ENCODE peak calls at places on chromosome 22, in eight cellular contexts. W is HCT116, J is heart right ventricle, B is transverse colon, S is H9, F is stomach, G is neural progenitor cell, U is prostate gland. T is an unnamed sample. For H3K4me1, the result is how much of the 10 kb centered on the place peaks cover.

GRCh38 chr22:31144223-31144622 is 3.9 kb upstream of the PLA2G3 start:
- DNase-seq in W (no peak), J (no peak), B (no peak), S (no peak), F (no peak), G (no peak), U (no peak), T (peak)

GRCh38 chr22:39526736-39527171 is 5.8 kb downstream of the RPS19BP1 start:
- DNase-seq in W (no peak), J (no peak), B (no peak), S (no peak), F (no peak), G (peak), U (no peak), T (no peak)

GRCh38 chr22:44430716-44431115 is 67.3 kb downstream of the RTL6 start:
- DNase-seq in W (no peak), J (no peak), B (no peak), S (no peak), F (no peak), G (no peak), U (no peak), T (no peak)

GRCh38 chr22:43409800-43410199 is 2.0 kb upstream of the MPPED1 start:
- DNase-seq in W (no peak), J (no peak), B (no peak), S (no peak), F (no peak), G (no peak), U (no peak), T (no peak)

GRCh38 chr22:30240541-30241417 is 5.8 kb downstream of the LIF start:
- DNase-seq in W (no peak), J (no peak), B (no peak), S (no peak), F (no peak), G (no peak), U (no peak), T (no peak)

GRCh38 chr22:35567214-35567792 is 26.7 kb downstream of the RASD2 start:
- DNase-seq in W (no peak), J (no peak), B (no peak), S (no peak), F (no peak), G (no peak), U (no peak), T (no peak)

GRCh38 chr22:50464451-50464850 is 10.4 kb downstream of the SBF1 start:
- DNase-seq in W (no peak), J (no peak), B (no peak), S (no peak), F (no peak), G (no peak), U (no peak), T (no peak)

GRCh38 chr22:42548597-42549328 is 5.0 kb upstream of the SERHL2 start:
- DNase-seq in W (no peak), J (no peak), B (no peak), S (no peak), F (no peak), G (no peak), U (no peak), T (no peak)

GRCh38 chr22:35838849-35839646 is 121.4 kb downstream of the APOL5 start:
- DNase-seq in W (peak), J (peak), B (peak), S (no peak), F (no peak), G (peak), U (peak), T (peak)

GRCh38 chr22:43168416-43169309 is 17.3 kb downstream of the TSPO start:
- DNase-seq in W (no peak), J (no peak), B (no peak), S (no peak), F (no peak), G (no peak), U (no peak), T (no peak)

GRCh38 chr22:43346521-43346929 is 3.4 kb upstream of the SCUBE1 start:
- DNase-seq in W (peak), J (peak), B (peak), S (peak), F (peak), G (peak), U (peak), T (peak)

GRCh38 chr22:41178425-41178975 is 26.6 kb upstream of the L3MBTL2 start:
- DNase-seq in W (no peak), J (peak), B (peak), S (no peak), F (no peak), G (no peak), U (no peak), T (no peak)

GRCh38 chr22:40487663-40488249 is 117.4 kb downstream of the SGSM3 start:
- DNase-seq in W (no peak), J (no peak), B (no peak), S (no peak), F (no peak), G (no peak), U (no peak), T (peak)

GRCh38 chr22:45648320-45649070 is 23.1 kb upstream of the ATXN10 start:
- DNase-seq in W (no peak), J (no peak), B (no peak), S (no peak), F (no peak), G (no peak), U (no peak), T (no peak)

GRCh38 chr22:20108757-20109230 is 7.1 kb upstream of the RANBP1 start:
- DNase-seq in W (no peak), J (no peak), B (no peak), S (no peak), F (no peak), G (no peak), U (no peak), T (no peak)

GRCh38 chr22:30605449-30606110 is 1.4 kb upstream of the TCN2 start:
- DNase-seq in W (peak), J (peak), B (peak), S (peak), F (peak), G (peak), U (peak), T (peak)

GRCh38 chr22:39351689-39352214 is 2.0 kb downstream of the SYNGR1 start:
- DNase-seq in W (no peak), J (no peak), B (no peak), S (peak), F (no peak), G (no peak), U (no peak), T (peak)

GRCh38 chr22:24441406-24442351 is 14.3 kb downstream of the ADORA2A start:
- DNase-seq in W (no peak), J (no peak), B (no peak), S (no peak), F (peak), G (no peak), U (no peak), T (no peak)

GRCh38 chr22:43504068-43504467 is 92.3 kb downstream of the MPPED1 start:
- DNase-seq in W (no peak), J (no peak), B (no peak), S (no peak), F (no peak), G (no peak), U (no peak), T (no peak)

GRCh38 chr22:45101828-45102227 is 61.9 kb upstream of the NUP50 start:
- DNase-seq in W (no peak), J (peak), B (peak), S (peak), F (peak), G (peak), U (peak), T (peak)

GRCh38 chr22:40044870-40045834 is 50.4 kb downstream of the FAM83F start:
- DNase-seq in W (no peak), J (peak), B (peak), S (peak), F (peak), G (peak), U (no peak), T (peak)

DNA sequence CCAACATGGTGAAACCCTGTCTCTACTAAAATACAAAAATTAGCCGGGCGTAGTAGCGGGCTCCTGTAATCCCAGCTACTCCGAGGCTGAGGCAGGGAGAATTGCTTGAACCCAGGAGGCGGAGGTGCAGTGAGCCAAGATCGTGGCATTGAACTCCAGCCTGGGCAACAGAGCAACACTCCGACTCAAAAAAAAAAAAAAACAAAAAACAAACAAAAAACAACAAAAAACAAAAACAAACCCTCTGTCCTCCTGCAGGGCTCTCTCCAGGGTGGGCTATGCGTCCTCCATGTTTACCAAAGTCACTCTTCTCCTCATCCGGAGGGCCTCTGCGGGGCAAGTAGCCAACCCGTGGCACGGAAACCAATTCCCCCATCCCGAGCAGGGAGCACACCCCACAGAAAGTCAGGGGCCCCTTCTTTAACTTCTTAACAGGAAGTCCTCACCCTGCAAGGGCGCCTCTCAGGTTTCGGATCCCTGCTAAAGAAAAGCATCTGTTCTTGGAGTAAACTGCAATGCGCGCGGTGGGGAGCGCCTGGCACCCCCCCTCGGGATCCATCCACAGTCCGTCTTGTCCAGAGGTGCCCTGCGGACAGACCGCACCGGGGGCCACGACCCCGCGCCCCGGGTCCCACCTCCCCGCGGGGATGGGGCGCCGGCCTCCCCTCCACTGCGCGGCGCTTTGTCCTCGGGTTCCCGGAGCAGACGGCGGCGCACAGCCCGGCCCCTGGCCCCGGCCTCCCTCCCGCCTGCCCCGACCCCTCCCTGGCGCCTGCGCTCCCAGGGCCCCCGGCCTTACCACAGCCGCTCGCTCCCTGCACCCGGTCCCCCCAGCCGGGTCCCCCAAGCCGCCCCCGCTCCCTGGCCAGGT is 712 bp downstream of the CERK start:
- DNase-seq in W (no peak), J (no peak), B (peak), S (peak), F (no peak), G (peak), U (no peak), T (peak)
- H3K27ac ChIP-seq in W (peak), J (peak), B (peak), S (no peak), F (peak), G (no peak), U (peak), T (peak)

GRCh38 chr22:22355233-22355834 is 110.7 kb downstream of the VPREB1 start:
- DNase-seq in W (no peak), J (no peak), B (no peak), S (no peak), F (no peak), G (no peak), U (no peak), T (no peak)
- TF ChIP-seq CTCF in W (no peak), J (no peak), B (no peak), S (no peak), F (no peak), G (no peak), U (no peak), T (no peak)

GRCh38 chr22:22928666-22929380 is 41.2 kb downstream of the IGLL5 start:
- DNase-seq in W (no peak), J (peak), B (peak), S (no peak), F (peak), G (no peak), U (no peak), T (peak)

GRCh38 chr22:22929381-22930221 is 42.0 kb downstream of the IGLL5 start:
- DNase-seq in W (no peak), J (no peak), B (no peak), S (no peak), F (no peak), G (no peak), U (no peak), T (no peak)

GRCh38 chr22:22930571-22931556 is 43.2 kb downstream of the IGLL5 start:
- DNase-seq in W (no peak), J (no peak), B (no peak), S (no peak), F (no peak), G (no peak), U (no peak), T (no peak)

GRCh38 chr22:22931557-22932270 is 44.1 kb downstream of the IGLL5 start:
- DNase-seq in W (no peak), J (no peak), B (peak), S (no peak), F (peak), G (no peak), U (no peak), T (no peak)

GRCh38 chr22:22930222-22930497 is 42.5 kb downstream of the IGLL5 start:
- DNase-seq in W (no peak), J (no peak), B (no peak), S (no peak), F (no peak), G (no peak), U (no peak), T (no peak)
- H3K4me1 ChIP-seq in W (under half), J (under half), B (under half), S (under half), F (under half), G (under half), U (under half), T (under half)

GRCh38 chr22:27872488-27872887 is 46.6 kb downstream of the PITPNB start:
- DNase-seq in W (no peak), J (no peak), B (no peak), S (no peak), F (no peak), G (no peak), U (no peak), T (no peak)
- H3K27ac ChIP-seq in W (no peak), J (peak), B (peak), S (no peak), F (peak), G (no peak), U (no peak), T (no peak)

GRCh38 chr22:17119481-17120202 is 1.5 kb downstream of the TMEM121B start:
- DNase-seq in W (no peak), J (no peak), B (peak), S (peak), F (no peak), G (peak), U (no peak), T (peak)
- TF ChIP-seq CTCF in W (peak), J (peak), B (peak), S (peak), F (no peak), G (peak), U (no peak), T (peak)

GRCh38 chr22:38221908-38222796 is 20.4 kb downstream of the MAFF start:
- DNase-seq in W (no peak), J (no peak), B (no peak), S (peak), F (no peak), G (peak), U (no peak), T (no peak)

GRCh38 chr22:38220163-38220562 is 18.4 kb downstream of the MAFF start:
- DNase-seq in W (no peak), J (no peak), B (no peak), S (no peak), F (no peak), G (no peak), U (no peak), T (no peak)

GRCh38 chr22:38221407-38221806 is 19.6 kb downstream of the MAFF start:
- DNase-seq in W (no peak), J (no peak), B (no peak), S (no peak), F (no peak), G (no peak), U (no peak), T (no peak)

GRCh38 chr22:38219644-38220043 is 17.9 kb downstream of the MAFF start:
- DNase-seq in W (no peak), J (no peak), B (no peak), S (no peak), F (no peak), G (no peak), U (no peak), T (no peak)

DNA sequence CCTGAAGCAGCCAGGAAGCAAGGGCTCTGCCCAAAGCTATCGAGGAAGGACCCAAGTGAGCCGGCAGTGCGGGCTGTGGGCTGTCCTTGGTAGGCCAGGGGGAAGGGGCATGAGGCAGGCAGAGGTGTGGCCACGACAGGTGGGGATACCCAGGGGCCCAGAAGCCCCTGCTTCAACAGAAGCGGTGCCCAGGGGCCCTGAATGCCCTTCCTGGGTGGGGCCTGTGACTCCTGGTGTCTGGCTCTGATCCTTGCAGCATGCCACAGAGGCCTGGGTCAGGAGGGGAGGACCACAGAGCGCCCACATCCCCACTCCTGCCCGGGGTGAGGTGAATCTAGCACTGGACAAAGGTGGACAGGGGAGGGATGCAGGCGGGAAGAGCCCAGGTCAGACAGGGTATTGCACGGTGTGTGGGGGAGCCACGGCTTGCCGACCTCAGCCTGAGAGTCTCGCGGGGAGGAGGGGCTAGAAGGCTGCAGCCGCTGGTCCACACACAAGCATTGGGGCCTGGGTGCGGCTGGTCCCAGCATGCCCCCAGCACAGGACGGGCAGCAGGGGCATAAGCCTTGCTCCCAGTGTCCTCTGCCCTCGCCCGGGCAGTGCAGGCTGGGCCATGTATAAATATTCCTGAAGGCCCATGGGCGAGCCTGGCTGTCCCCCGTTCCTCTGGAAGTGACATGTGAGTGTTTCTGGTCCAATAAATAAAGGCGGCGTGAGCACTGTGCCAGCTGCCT is 19.0 kb downstream of the MAFF start:
- DNase-seq in W (no peak), J (no peak), B (no peak), S (no peak), F (no peak), G (no peak), U (no peak), T (no peak)
- H3K4me1 ChIP-seq in W (under half), J (under half), B (under half), S (under half), F (half or more), G (under half), U (under half), T (under half)

DNA sequence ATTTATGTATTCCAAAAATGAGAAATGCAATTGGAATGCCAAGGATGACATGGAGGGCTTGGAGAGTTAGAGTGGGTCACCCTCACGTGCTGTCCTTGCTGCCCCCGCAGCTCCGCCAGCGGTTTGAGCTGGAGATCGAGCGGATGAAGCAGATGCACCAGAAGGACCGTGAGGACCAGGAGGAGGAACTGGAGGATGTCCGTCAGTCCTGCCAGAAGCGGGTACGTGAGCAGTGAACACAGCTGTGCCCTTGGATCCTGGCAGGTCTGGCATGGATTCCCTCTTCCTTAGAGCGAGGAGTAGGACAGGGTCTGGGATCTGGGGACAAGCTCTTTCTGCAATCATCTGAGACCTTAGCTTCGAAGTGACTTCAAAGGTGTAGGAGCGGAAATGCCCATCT is 166.2 kb downstream of the MYO18B start:
- DNase-seq in W (no peak), J (no peak), B (no peak), S (no peak), F (no peak), G (no peak), U (no peak), T (no peak)
- H3K27ac ChIP-seq in W (no peak), J (no peak), B (no peak), S (no peak), F (no peak), G (no peak), U (no peak), T (no peak)

DNA sequence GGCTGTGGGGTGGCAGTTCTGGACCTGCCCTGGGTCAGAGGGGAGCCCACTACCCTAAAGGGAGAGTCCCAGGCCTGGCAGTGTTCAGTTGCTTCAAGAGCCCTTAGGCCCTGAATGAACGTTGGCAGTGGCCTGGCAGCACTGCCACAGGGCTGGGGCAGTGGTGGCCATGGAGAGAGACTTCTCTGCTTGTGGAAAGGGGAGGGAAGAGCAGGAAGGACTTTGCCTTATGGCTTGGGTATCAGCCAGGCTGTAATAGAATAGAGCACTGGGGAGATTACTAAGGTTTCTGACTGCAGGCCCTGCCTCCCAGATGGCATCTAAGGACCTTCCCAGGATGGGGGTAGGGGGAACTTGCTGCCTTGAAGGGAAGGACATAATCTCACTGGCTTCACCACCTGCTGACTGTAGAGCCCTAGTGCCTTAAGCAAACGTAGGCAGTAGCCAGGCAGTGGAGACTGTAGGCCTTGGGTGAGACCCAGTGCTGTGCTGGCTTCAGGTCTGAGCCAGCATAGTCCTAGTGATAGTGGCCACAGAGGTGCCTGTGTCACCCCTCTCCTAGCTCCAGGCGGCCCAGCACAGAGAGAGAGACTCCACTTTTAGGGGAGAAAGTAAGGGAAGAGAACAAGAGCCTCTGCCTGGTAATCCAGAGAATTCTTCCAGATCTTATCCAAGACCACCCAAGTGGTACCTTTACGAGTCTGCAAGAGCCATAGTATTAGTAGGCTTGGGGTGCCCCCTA is 27.6 kb downstream of the PLA2G6 start:
- DNase-seq in W (no peak), J (no peak), B (peak), S (peak), F (no peak), G (peak), U (no peak), T (no peak)
- TF ChIP-seq CTCF in W (no peak), J (no peak), B (no peak), S (peak), F (no peak), G (peak), U (no peak), T (no peak)